ENCODE peak calls at places on chromosome 5, in ten cellular contexts. P is neuronal stem cell, U is heart left ventricle, L is esophagus squamous epithelium, F is Caco-2, C is heart right ventricle, V is SJSA1, O is ovary, G is HAP-1, E is brain microvascular endothelial cell. W is an unnamed sample. For H3K27me3, the result is how much of the 10 kb centered on the place peaks cover.

GRCh38 chr5:69493235-69493925 is 790 bp downstream of the OCLN start:
- DNase-seq in O (peak), C (peak), L (no peak), G (peak), F (peak), U (no peak), V (peak), P (peak), E (no peak), W (peak)

GRCh38 chr5:42912184-42912766 is 100.6 kb upstream of the SELENOP start:
- DNase-seq in L (no peak), G (peak), U (no peak), V (peak), C (no peak), O (no peak), P (no peak), F (no peak), E (peak), W (peak)

GRCh38 chr5:5781335-5781734 is 358.9 kb downstream of the ICE1 start:
- DNase-seq in C (no peak), P (no peak), O (no peak), V (no peak), L (no peak), U (no peak), G (no peak), E (no peak), F (no peak), W (no peak)

GRCh38 chr5:112366987-112367386 is 52.1 kb downstream of the EPB41L4A start:
- DNase-seq in F (no peak), V (no peak), G (no peak), O (no peak), P (no peak), L (no peak), U (no peak), E (no peak), C (no peak), W (no peak)

GRCh38 chr5:38879091-38879460 is 33.3 kb downstream of the OSMR start:
- DNase-seq in G (no peak), F (no peak), E (no peak), V (no peak), P (no peak), L (no peak), C (no peak), O (no peak), U (no peak), W (no peak)

GRCh38 chr5:140868721-140869554 is at the start of gene PCDHA11:
- DNase-seq in V (no peak), F (no peak), L (no peak), E (no peak), G (peak), O (no peak), U (no peak), C (no peak), P (peak), W (no peak)

GRCh38 chr5:91586232-91586631 is 203.1 kb upstream of the ARRDC3 start:
- DNase-seq in G (no peak), V (no peak), C (no peak), E (no peak), L (no peak), U (no peak), F (no peak), P (no peak), O (no peak), W (no peak)

GRCh38 chr5:143129910-143130703 is 273.4 kb downstream of the NR3C1 start:
- DNase-seq in V (no peak), G (no peak), C (no peak), E (no peak), L (no peak), O (no peak), F (no peak), U (no peak), P (no peak), W (no peak)

GRCh38 chr5:76210946-76211345 is 127.8 kb downstream of the SV2C start:
- DNase-seq in C (no peak), L (no peak), E (no peak), O (no peak), F (no peak), V (no peak), U (no peak), G (no peak), P (no peak), W (no peak)

GRCh38 chr5:148084269-148084668 is 20.5 kb downstream of the SPINK5 start:
- DNase-seq in U (no peak), O (no peak), L (no peak), G (no peak), C (no peak), E (no peak), F (no peak), V (no peak), P (no peak), W (no peak)

GRCh38 chr5:4189317-4189716 is 593.7 kb downstream of the IRX1 start:
- DNase-seq in F (no peak), C (no peak), L (no peak), E (no peak), P (no peak), G (no peak), V (no peak), O (no peak), U (no peak), W (no peak)

GRCh38 chr5:7576023-7576715 is 180.2 kb downstream of the ADCY2 start:
- DNase-seq in E (no peak), O (no peak), V (no peak), C (no peak), F (no peak), G (no peak), L (no peak), U (no peak), P (no peak), W (no peak)

GRCh38 chr5:73728493-73729273 is 102.7 kb downstream of the ARHGEF28 start:
- DNase-seq in F (no peak), O (no peak), V (no peak), U (no peak), P (no peak), G (no peak), C (no peak), E (no peak), L (no peak), W (no peak)

GRCh38 chr5:179119415-179120170 is 59.4 kb downstream of the ZNF354C start:
- DNase-seq in F (peak), P (no peak), U (no peak), V (no peak), C (no peak), O (peak), E (no peak), G (no peak), L (no peak), W (no peak)

GRCh38 chr5:170469414-170469813 is 34.4 kb upstream of the KCNIP1 start:
- DNase-seq in V (no peak), C (no peak), G (no peak), E (no peak), O (no peak), P (no peak), U (no peak), L (no peak), F (no peak), W (no peak)
- H3K27me3 ChIP-seq in V (under half), C (under half), G (under half), E (under half), O (under half), P (under half), U (under half), L (under half), F (under half), W (under half)

DNA sequence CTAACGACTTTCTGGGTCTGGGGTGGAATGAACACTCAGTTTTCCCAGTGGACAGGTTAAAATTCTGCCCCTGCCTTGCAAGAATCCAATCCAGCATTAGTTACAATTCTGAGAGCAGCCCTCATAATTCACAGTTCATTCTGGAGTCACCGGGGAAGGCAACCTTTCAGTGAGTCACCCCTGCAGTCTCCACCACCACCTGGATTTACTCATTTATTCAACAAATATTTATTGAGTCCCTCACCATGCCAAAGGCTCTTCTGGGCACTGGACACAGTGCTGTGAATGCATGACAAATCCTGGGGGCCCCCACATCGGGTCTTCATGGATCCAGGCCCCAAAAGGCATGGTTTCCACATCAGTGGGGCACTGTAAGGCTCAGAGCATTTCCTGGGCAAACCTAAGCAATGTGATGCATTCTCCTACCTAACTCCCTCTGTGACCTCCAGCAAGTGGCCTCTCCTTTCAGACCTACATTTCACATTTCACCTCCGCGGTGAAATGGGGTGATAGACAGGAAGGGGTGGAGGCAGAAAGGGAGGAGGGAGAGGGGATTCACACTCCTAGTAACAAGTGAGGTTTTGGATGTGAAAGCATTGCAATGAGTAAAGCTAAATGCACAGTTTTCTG is 6.4 kb upstream of the MSX2 start:
- DNase-seq in G (no peak), O (no peak), C (no peak), U (no peak), V (no peak), F (no peak), L (no peak), E (no peak), P (no peak), W (peak)
- H3K27me3 ChIP-seq in G (under half), O (under half), C (half or more), U (half or more), V (half or more), F (under half), L (under half), E (under half), P (half or more), W (under half)

GRCh38 chr5:53972314-53972713 is 338.1 kb downstream of the ARL15 start:
- DNase-seq in F (no peak), P (no peak), V (no peak), L (no peak), O (no peak), E (no peak), G (no peak), U (no peak), C (no peak), W (no peak)
- H3K27me3 ChIP-seq in F (under half), P (under half), V (under half), L (under half), O (under half), E (under half), G (under half), U (under half), C (under half), W (under half)

GRCh38 chr5:127785098-127785927 is 82.1 kb downstream of the CCDC192 start:
- DNase-seq in O (no peak), V (peak), U (no peak), L (no peak), P (no peak), F (peak), E (peak), C (no peak), G (no peak), W (peak)
- H3K27me3 ChIP-seq in O (under half), V (under half), U (under half), L (under half), P (under half), F (under half), E (under half), C (under half), G (under half), W (under half)

DNA sequence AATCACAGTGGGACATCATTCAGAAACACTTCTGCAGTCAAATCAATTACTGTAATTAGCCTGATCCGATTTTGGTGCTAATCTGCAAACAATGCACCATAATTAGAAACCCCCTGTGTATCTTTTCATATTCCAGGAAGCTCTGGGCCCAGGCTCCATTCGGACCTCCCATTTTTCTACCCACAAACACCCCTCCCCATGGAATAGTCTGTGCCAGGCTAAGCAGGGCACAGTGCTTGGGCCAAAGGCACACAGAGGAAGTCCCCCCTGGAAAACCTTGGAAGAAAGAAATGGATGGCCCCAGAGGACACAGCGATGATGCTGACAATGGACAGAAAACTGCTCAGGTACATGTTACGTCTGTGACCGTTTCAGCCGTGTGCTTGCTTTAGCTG is 129.1 kb upstream of the PANK3 start:
- DNase-seq in C (no peak), P (no peak), U (no peak), V (no peak), E (no peak), G (no peak), F (no peak), L (no peak), O (no peak), W (no peak)
- H3K27me3 ChIP-seq in C (under half), P (under half), U (under half), V (under half), E (under half), G (under half), F (under half), L (under half), O (under half), W (under half)

GRCh38 chr5:1751026-1751863 is 48.4 kb downstream of the MRPL36 start:
- DNase-seq in E (no peak), F (peak), G (no peak), V (no peak), C (no peak), O (no peak), U (peak), L (no peak), P (no peak), W (no peak)

GRCh38 chr5:1752881-1753280 is 46.8 kb downstream of the MRPL36 start:
- DNase-seq in F (no peak), O (no peak), C (no peak), L (no peak), U (no peak), P (no peak), E (no peak), V (no peak), G (no peak), W (no peak)

GRCh38 chr5:1753490-1753889 is 46.1 kb downstream of the MRPL36 start:
- DNase-seq in V (no peak), U (no peak), F (no peak), L (no peak), O (no peak), E (no peak), C (no peak), G (no peak), P (no peak), W (no peak)

GRCh38 chr5:1750469-1750868 is 49.2 kb downstream of the MRPL36 start:
- DNase-seq in E (no peak), U (peak), F (no peak), P (no peak), L (no peak), C (no peak), G (no peak), V (no peak), O (no peak), W (no peak)

DNA sequence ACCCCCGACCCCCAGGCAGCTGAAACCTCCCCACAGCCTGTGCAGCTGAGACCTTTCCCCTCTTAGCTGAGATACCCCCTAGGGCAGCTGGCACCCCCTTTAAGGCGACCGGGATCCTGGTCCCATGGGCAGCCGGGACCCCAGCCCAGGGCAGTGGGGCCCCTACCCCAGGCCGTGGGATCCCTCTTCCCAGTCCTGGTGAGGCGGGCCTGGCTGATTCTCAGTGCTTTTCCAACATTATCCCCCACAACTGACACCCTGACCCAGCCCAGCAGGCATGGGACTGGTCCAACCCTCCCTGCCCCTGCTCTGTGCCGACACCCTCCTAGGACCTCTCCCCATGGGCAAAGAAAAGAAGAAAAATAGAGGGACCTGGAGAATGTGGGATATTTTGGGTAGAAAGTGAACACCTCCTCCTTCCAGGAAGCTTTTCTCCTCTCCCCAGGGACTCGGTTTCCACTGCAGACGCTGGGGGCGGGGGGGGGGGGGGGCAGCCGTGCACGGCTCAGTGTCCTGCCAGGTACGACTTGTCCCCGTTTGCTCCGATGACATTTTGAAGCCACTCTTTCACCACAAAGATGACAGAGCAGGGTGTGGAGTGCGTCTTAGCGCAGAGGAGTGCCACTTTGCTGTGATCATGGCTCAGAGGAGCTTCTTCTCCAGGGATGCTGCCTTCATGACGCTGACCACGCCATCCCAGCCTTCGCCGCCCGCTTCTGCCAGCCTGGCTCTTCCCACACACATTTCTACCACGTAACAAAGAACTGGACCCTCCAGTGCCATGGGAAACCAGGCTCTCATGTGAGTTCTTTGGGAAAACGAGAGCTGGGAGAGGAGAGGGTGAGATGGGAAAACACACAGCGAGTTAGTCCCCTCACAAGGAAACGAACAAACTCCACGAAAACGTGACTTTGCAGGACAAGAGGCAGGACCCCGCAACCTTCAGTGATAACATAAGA is 47.5 kb downstream of the MRPL36 start:
- DNase-seq in P (no peak), E (no peak), U (no peak), V (no peak), L (no peak), F (peak), C (no peak), G (no peak), O (no peak), W (no peak)
- H3K27me3 ChIP-seq in P (under half), E (under half), U (under half), V (under half), L (under half), F (under half), C (under half), G (under half), O (under half), W (under half)

W was measured in MG63.